ENCODE peak calls at places on chromosomes 3 and 15, in eight cellular contexts. Y is NCI-H1417; X is progenitor cell of endocrine pancreas; Z is activated naive CD4-positive, alpha-beta T cell; V is dorsolateral prefrontal cortex; B is NAMALWA; I is H54; M is nephron progenitor cell. D is an unnamed sample.

GRCh38 chr3:150370129-150370602 is 37.9 kb upstream of the TSC22D2 start:
- DNase-seq in Y (no peak), X (no peak), Z (no peak), V (no peak), B (no peak), I (peak), M (peak), D (peak)

GRCh38 chr15:62209322-62209721 is 44.2 kb upstream of the C2CD4B start:
- DNase-seq in Y (no peak), X (peak), Z (no peak), V (no peak), B (no peak), I (no peak), M (no peak), D (no peak)

GRCh38 chr15:79960502-79961217 is 10.3 kb downstream of the BCL2A1 start:
- DNase-seq in Y (no peak), X (no peak), Z (no peak), V (no peak), B (no peak), I (no peak), M (no peak), D (no peak)

GRCh38 chr15:28978011-28978378 is 92.2 kb downstream of the APBA2 start:
- DNase-seq in Y (no peak), X (no peak), Z (no peak), V (no peak), B (no peak), I (no peak), M (no peak), D (no peak)

GRCh38 chr3:142151828-142152227 is 2.5 kb upstream of the TFDP2 start:
- DNase-seq in Y (no peak), X (no peak), Z (no peak), V (no peak), B (no peak), I (no peak), M (no peak), D (no peak)

GRCh38 chr3:131053021-131053420 is 26.3 kb downstream of the NEK11 start:
- DNase-seq in Y (no peak), X (no peak), Z (no peak), V (no peak), B (peak), I (no peak), M (no peak), D (no peak)

GRCh38 chr3:106183762-106184391 is 315.1 kb upstream of the CBLB start:
- DNase-seq in Y (no peak), X (no peak), Z (no peak), V (no peak), B (no peak), I (no peak), M (no peak), D (no peak)

GRCh38 chr3:14144423-14145075 is 19.7 kb downstream of the TMEM43 start:
- DNase-seq in Y (peak), X (no peak), Z (peak), V (peak), B (peak), I (peak), M (no peak), D (no peak)

GRCh38 chr15:92095691-92096090 is 242.2 kb downstream of the SLCO3A1 start:
- DNase-seq in Y (no peak), X (no peak), Z (no peak), V (no peak), B (no peak), I (no peak), M (no peak), D (no peak)

GRCh38 chr15:28243399-28243798 is 78.6 kb downstream of the HERC2 start:
- DNase-seq in Y (no peak), X (no peak), Z (no peak), V (no peak), B (no peak), I (no peak), M (no peak), D (no peak)

GRCh38 chr3:184008161-184008560 is 9.5 kb downstream of the ABCC5 start:
- DNase-seq in Y (no peak), X (no peak), Z (no peak), V (no peak), B (peak), I (no peak), M (no peak), D (no peak)

GRCh38 chr3:158313344-158313927 is 203.5 kb downstream of the RSRC1 start:
- DNase-seq in Y (peak), X (no peak), Z (no peak), V (no peak), B (peak), I (no peak), M (no peak), D (no peak)

GRCh38 chr15:72599855-72600464 is 54.5 kb upstream of the GOLGA6B start:
- DNase-seq in Y (peak), X (no peak), Z (no peak), V (no peak), B (peak), I (peak), M (peak), D (no peak)

GRCh38 chr3:106423321-106424225 is 554.8 kb upstream of the CBLB start:
- DNase-seq in Y (no peak), X (no peak), Z (no peak), V (no peak), B (no peak), I (no peak), M (no peak), D (no peak)

GRCh38 chr15:52806284-52806655 is 16.1 kb upstream of the ONECUT1 start:
- DNase-seq in Y (no peak), X (no peak), Z (no peak), V (no peak), B (no peak), I (no peak), M (no peak), D (no peak)

GRCh38 chr3:71542548-71543370 is 40.8 kb downstream of the FOXP1 start:
- DNase-seq in Y (peak), X (no peak), Z (no peak), V (peak), B (peak), I (peak), M (peak), D (no peak)

GRCh38 chr3:125967156-125967555 is 1.8 kb upstream of the ROPN1B start:
- DNase-seq in Y (peak), X (no peak), Z (no peak), V (no peak), B (no peak), I (no peak), M (no peak), D (no peak)

GRCh38 chr3:39941941-39942340 is 132.5 kb downstream of the MYRIP start:
- DNase-seq in Y (no peak), X (no peak), Z (no peak), V (no peak), B (no peak), I (no peak), M (no peak), D (no peak)

GRCh38 chr15:31605467-31605931 is 278.9 kb downstream of the KLF13 start:
- DNase-seq in Y (no peak), X (no peak), Z (no peak), V (no peak), B (no peak), I (no peak), M (peak), D (peak)

GRCh38 chr15:64153480-64154367 is 2.2 kb downstream of the SNX22 start:
- DNase-seq in Y (peak), X (peak), Z (peak), V (peak), B (peak), I (peak), M (peak), D (peak)

GRCh38 chr15:75639191-75639708 is 774 bp downstream of the IMP3 start:
- DNase-seq in Y (no peak), X (no peak), Z (no peak), V (no peak), B (peak), I (no peak), M (no peak), D (no peak)

D was measured in WTC11.